ENCODE peak calls at places on chromosomes 5 and 9, in four cellular contexts. N, Z, U and R are unnamed samples.
A peak's percentile ranks its signal among the peaks of the same experiment; 100 is the strongest.

GRCh38 chr9:95724253-95724991 is 151.1 kb upstream of the ERCC6L2 start:
- DNase-seq in N (peak; percentile 84), Z (no peak), U (no peak), R (peak; percentile 29)

GRCh38 chr9:114096041-114096511 is 3.0 kb downstream of the KIF12 start:
- DNase-seq in N (no peak), Z (no peak), U (no peak), R (no peak)

GRCh38 chr5:179874536-179875292 is 16.1 kb upstream of the MRNIP start:
- DNase-seq in N (no peak), Z (no peak), U (no peak), R (no peak)

GRCh38 chr5:90802695-90803317 is 244.2 kb downstream of the ADGRV1 start:
- DNase-seq in N (peak; percentile 10), Z (no peak), U (no peak), R (peak; percentile 1)

GRCh38 chr9:35791321-35791921 is at the start of gene NPR2:
- DNase-seq in N (no peak), Z (no peak), U (no peak), R (no peak)

GRCh38 chr5:150062523-150062922 is 23.8 kb downstream of the CSF1R start:
- DNase-seq in N (no peak), Z (no peak), U (no peak), R (no peak)

GRCh38 chr9:38178282-38178681 is 109.3 kb upstream of the SHB start:
- DNase-seq in N (no peak), Z (no peak), U (no peak), R (no peak)

GRCh38 chr5:123000731-123001130 is 35.8 kb downstream of the PPIC start:
- DNase-seq in N (no peak), Z (no peak), U (no peak), R (no peak)

GRCh38 chr5:113122053-113122452 is 145.5 kb downstream of the DCP2 start:
- DNase-seq in N (no peak), Z (peak; percentile 30), U (no peak), R (no peak)

GRCh38 chr9:76266649-76267627 is 127.3 kb downstream of the RFK start:
- DNase-seq in N (no peak), Z (no peak), U (no peak), R (no peak)

GRCh38 chr9:32069169-32069813 is 315.2 kb upstream of the ACO1 start:
- DNase-seq in N (no peak), Z (no peak), U (no peak), R (no peak)

GRCh38 chr5:56833325-56833724 is 18.0 kb downstream of the MAP3K1 start:
- DNase-seq in N (no peak), Z (no peak), U (no peak), R (no peak)

GRCh38 chr5:176388003-176388340 is 426 bp downstream of the NOP16 start:
- DNase-seq in N (no peak), Z (no peak), U (no peak), R (peak; percentile 28)

GRCh38 chr9:79185866-79186265 is 385.9 kb upstream of the TLE4 start:
- DNase-seq in N (no peak), Z (no peak), U (no peak), R (no peak)

GRCh38 chr9:131289301-131290038 is at the start of gene PLPP7:
- DNase-seq in N (no peak), Z (peak; percentile 61), U (no peak), R (no peak)

GRCh38 chr5:149036970-149037369 is 25.9 kb downstream of the SH3TC2 start:
- DNase-seq in N (no peak), Z (no peak), U (no peak), R (no peak)

GRCh38 chr5:149040421-149040820 is 22.4 kb downstream of the SH3TC2 start:
- DNase-seq in N (no peak), Z (no peak), U (no peak), R (no peak)

GRCh38 chr5:149037819-149038218 is 25.0 kb downstream of the SH3TC2 start:
- DNase-seq in N (no peak), Z (no peak), U (no peak), R (peak; percentile 73)

GRCh38 chr5:149039501-149039900 is 23.4 kb downstream of the SH3TC2 start:
- DNase-seq in N (no peak), Z (no peak), U (no peak), R (peak; percentile 79)

DNA sequence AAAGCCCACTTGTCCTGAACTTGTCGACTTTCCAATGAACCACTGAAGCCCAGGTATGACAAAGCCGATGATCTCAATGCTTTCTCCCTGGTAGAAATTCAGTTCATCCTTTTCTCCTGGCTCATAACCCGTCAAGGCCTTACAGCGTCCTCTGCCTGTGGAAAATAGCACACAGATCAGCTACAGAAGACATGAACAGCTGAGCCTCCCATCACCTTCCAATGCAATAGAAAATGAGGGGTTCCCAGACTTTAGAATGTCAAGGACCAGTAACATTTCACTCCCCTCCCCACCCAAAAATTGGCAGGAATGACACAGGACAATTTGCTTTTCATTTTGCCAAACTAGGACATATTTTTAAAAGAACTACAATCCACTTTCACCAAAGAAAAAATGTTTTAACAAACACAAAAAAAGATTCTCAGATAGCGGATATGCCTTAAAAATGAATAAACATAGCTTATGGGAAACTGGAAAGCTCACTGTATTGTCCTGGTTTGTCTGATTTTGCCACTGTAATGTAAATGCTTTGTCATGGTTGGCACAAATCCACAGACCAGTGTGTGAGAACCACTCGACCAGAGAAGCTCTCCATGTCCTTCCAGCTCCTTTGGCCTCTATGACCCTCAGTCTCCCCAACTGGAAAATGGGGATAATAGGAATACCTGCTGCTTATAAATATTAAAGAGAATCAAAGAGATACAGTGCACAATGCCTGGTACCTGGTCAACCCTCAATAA is 24.4 kb downstream of the SH3TC2 start:
- DNase-seq in N (no peak), Z (no peak), U (no peak), R (no peak)
- H3K27ac ChIP-seq in N (no peak overlapping the region), Z (no peak overlapping the region), U (peak overlapping the region; percentile 16), R (peak overlapping the region; percentile 36)

GRCh38 chr5:52015760-52016159 is 632.5 kb downstream of the ISL1 start:
- DNase-seq in N (no peak), Z (no peak), U (no peak), R (no peak)
- H3K27ac ChIP-seq in N (no peak overlapping the region), Z (no peak overlapping the region), U (no peak overlapping the region), R (no peak overlapping the region)

DNA sequence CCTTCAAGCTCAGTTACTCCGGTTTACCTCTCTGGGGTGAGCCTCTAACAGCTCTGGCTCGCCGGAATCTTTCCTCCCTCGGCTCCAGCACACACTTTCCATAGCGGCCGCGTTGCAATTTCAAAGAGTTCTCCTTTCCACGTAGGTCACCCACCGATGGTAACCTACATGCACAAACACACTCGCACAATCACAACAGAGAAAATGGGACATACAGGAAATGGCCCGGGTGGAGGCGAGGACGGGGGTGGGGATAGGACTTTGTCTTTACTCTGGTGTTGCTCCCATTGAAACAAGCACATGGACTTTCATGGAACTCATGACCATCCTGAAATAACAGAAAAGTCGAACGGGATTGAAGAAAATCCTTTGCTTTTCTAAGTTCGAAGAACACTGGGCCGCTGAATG is 1.2 kb downstream of the LHFPL2 start:
- DNase-seq in N (no peak), Z (no peak), U (peak; percentile 33), R (no peak)
- H3K27ac ChIP-seq in N (no peak overlapping the region), Z (peak overlapping the region; percentile 97), U (peak overlapping the region; percentile 84), R (no peak overlapping the region)

GRCh38 chr5:170581211-170581610 is 77.4 kb downstream of the KCNIP1 start:
- DNase-seq in N (no peak), Z (no peak), U (no peak), R (no peak)

GRCh38 chr5:170573660-170574059 is 69.8 kb downstream of the KCNIP1 start:
- DNase-seq in N (no peak), Z (no peak), U (no peak), R (no peak)

GRCh38 chr5:170573119-170573518 is 69.3 kb downstream of the KCNIP1 start:
- DNase-seq in N (no peak), Z (no peak), U (no peak), R (no peak)

GRCh38 chr5:170579623-170580022 is 75.8 kb downstream of the KCNIP1 start:
- DNase-seq in N (no peak), Z (no peak), U (no peak), R (no peak)

GRCh38 chr5:170576602-170577584 is 73.1 kb downstream of the KCNIP1 start:
- DNase-seq in N (no peak), Z (no peak), U (no peak), R (no peak)
- H3K27ac ChIP-seq in N (no peak overlapping the region), Z (no peak overlapping the region), U (no peak overlapping the region), R (no peak overlapping the region)

GRCh38 chr5:5487961-5488360 is 65.5 kb downstream of the ICE1 start:
- DNase-seq in N (no peak), Z (no peak), U (no peak), R (no peak)
- H3K27ac ChIP-seq in N (no peak overlapping the region), Z (no peak overlapping the region), U (no peak overlapping the region), R (no peak overlapping the region)

GRCh38 chr5:141002667-141002965 is 36.3 kb downstream of the PCDHAC2 start:
- DNase-seq in N (no peak), Z (no peak), U (no peak), R (no peak)

GRCh38 chr5:141003026-141003425 is 36.8 kb downstream of the PCDHAC2 start:
- DNase-seq in N (no peak), Z (no peak), U (no peak), R (no peak)

GRCh38 chr5:140998921-140999410 is 32.7 kb downstream of the PCDHAC2 start:
- DNase-seq in N (no peak), Z (no peak), U (no peak), R (no peak)

GRCh38 chr5:141001854-141002666 is 35.8 kb downstream of the PCDHAC2 start:
- DNase-seq in N (no peak), Z (no peak), U (peak; percentile 32), R (no peak)

DNA sequence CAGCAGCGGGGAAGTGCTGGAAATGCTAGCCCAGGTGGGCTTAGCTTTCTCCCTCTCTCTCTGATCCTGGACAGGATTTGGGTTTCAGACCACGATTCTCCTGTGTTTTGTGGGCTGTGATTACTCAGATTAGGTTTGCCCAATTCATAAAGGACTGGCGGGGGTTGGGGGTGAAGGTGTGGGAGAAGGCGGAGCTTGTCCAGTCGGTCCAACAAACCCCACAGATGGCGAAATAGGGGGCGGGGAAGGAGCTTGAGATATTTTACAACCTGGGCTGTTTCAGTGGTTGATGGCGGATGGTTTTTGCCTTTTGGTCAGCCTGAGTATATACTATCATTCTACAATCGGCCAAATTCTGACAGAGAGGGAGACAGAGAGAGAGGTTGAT is 35.2 kb downstream of the PCDHAC2 start:
- DNase-seq in N (no peak), Z (no peak), U (peak; percentile 68), R (no peak)
- H3K27ac ChIP-seq in N (no peak overlapping the region), Z (no peak overlapping the region), U (peak overlapping the region; percentile 63), R (no peak overlapping the region)

GRCh38 chr5:119476341-119476740 is 24.0 kb downstream of the HSD17B4 start:
- DNase-seq in N (no peak), Z (no peak), U (no peak), R (no peak)

GRCh38 chr5:119483155-119483554 is 30.9 kb downstream of the HSD17B4 start:
- DNase-seq in N (no peak), Z (no peak), U (no peak), R (no peak)

GRCh38 chr5:119473241-119473640 is 20.9 kb downstream of the HSD17B4 start:
- DNase-seq in N (no peak), Z (no peak), U (no peak), R (no peak)

DNA sequence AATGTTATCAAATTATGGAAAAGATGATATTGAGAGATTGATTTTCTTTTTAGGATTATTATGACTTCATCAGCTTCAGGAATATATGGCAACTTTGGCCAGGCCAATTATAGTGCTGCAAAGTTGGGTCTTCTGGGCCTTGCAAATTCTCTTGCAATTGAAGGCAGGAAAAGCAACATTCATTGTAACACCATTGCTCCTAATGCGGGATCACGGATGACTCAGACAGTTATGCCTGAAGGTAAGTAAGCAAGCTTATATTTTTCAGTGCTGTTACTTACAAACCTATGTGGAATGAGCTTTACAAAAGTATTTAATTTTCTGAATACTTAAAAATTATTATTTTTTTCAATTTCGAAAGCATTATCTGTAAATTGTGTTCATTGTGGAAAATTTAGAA is 26.5 kb downstream of the HSD17B4 start:
- DNase-seq in N (no peak), Z (no peak), U (no peak), R (no peak)
- H3K27ac ChIP-seq in N (no peak overlapping the region), Z (no peak overlapping the region), U (no peak overlapping the region), R (no peak overlapping the region)

GRCh38 chr5:103435136-103435914 is 127.3 kb downstream of the NUDT12 start:
- DNase-seq in N (no peak), Z (no peak), U (no peak), R (no peak)
- H3K27ac ChIP-seq in N (no peak overlapping the region), Z (no peak overlapping the region), U (no peak overlapping the region), R (no peak overlapping the region)